ENCODE peak calls at places on chromosomes 4 and X, in nine cellular contexts. P, X, B, V, G, L, C, W and F are unnamed samples.

GRCh38 chr4:2637956-2638552 is 101.6 kb downstream of the FAM193A start:
- DNase-seq in P (no peak), X (no peak), B (peak; percentile 20), V (no peak), G (peak; percentile 61), L (no peak), C (no peak), W (no peak), F (no peak)

GRCh38 chr4:57403591-57403990 is 293.4 kb upstream of the IGFBP7 start:
- DNase-seq in P (no peak), X (no peak), B (no peak), V (no peak), G (no peak), L (peak; percentile 47), C (no peak), W (no peak), F (no peak)

GRCh38 chr4:55549888-55550287 is 3.2 kb upstream of the CLOCK start:
- DNase-seq in P (no peak), X (peak; percentile 98), B (no peak), V (peak; percentile 92), G (no peak), L (peak; percentile 100), C (no peak), W (no peak), F (no peak)

GRCh38 chr4:108834787-108835384 is 72.0 kb upstream of the ETNPPL start:
- DNase-seq in P (no peak), X (peak; percentile 4), B (no peak), V (peak; percentile 74), G (no peak), L (peak; percentile 54), C (no peak), W (peak; percentile 55), F (peak; percentile 48)

GRCh38 chrX:49919617-49920016 is 2.8 kb upstream of the CLCN5 start:
- DNase-seq in P (no peak), X (no peak), B (no peak), V (peak; percentile 46), G (peak; percentile 55), L (no peak), C (no peak), W (peak; percentile 34), F (peak; percentile 27)

GRCh38 chrX:104750146-104750699 is 184.2 kb downstream of the IL1RAPL2 start:
- DNase-seq in P (no peak), X (no peak), B (no peak), V (no peak), G (no peak), L (no peak), C (no peak), W (peak; percentile 3), F (no peak)

GRCh38 chrX:70504772-70505450 is 60.3 kb downstream of the DLG3 start:
- DNase-seq in P (no peak), X (no peak), B (no peak), V (no peak), G (no peak), L (no peak), C (no peak), W (no peak), F (no peak)

GRCh38 chrX:85859426-85859825 is 187.9 kb downstream of the CHM start:
- DNase-seq in P (no peak), X (no peak), B (no peak), V (peak; percentile 11), G (no peak), L (no peak), C (no peak), W (no peak), F (no peak)

GRCh38 chr4:138910201-138910913 is 105.2 kb upstream of the NOCT start:
- DNase-seq in P (no peak), X (no peak), B (no peak), V (peak; percentile 55), G (peak; percentile 37), L (peak; percentile 64), C (no peak), W (no peak), F (no peak)

GRCh38 chr4:1080961-1081688 is 32.2 kb downstream of the RNF212 start:
- DNase-seq in P (no peak), X (no peak), B (peak; percentile 25), V (peak; percentile 71), G (no peak), L (peak; percentile 80), C (no peak), W (no peak), F (no peak)

GRCh38 chr4:176726803-176727202 is 65.9 kb downstream of the VEGFC start:
- DNase-seq in P (no peak), X (no peak), B (no peak), V (peak; percentile 97), G (no peak), L (no peak), C (no peak), W (peak; percentile 11), F (no peak)

GRCh38 chr4:74266081-74266480 is 42.2 kb upstream of the EPGN start:
- DNase-seq in P (no peak), X (no peak), B (no peak), V (peak; percentile 18), G (no peak), L (no peak), C (no peak), W (no peak), F (no peak)

GRCh38 chr4:112885897-112886296 is 163.6 kb upstream of the ANK2 start:
- DNase-seq in P (no peak), X (no peak), B (no peak), V (no peak), G (no peak), L (no peak), C (no peak), W (no peak), F (no peak)

GRCh38 chrX:154506483-154507332 is 9.3 kb downstream of the FAM3A start:
- DNase-seq in P (no peak), X (no peak), B (no peak), V (no peak), G (no peak), L (no peak), C (no peak), W (no peak), F (no peak)

GRCh38 chr4:54289316-54289715 is 60.2 kb downstream of the PDGFRA start:
- DNase-seq in P (no peak), X (no peak), B (no peak), V (no peak), G (no peak), L (no peak), C (no peak), W (no peak), F (no peak)

GRCh38 chr4:149631629-149632028 is 184.0 kb downstream of the IQCM start:
- DNase-seq in P (no peak), X (no peak), B (no peak), V (no peak), G (no peak), L (no peak), C (no peak), W (no peak), F (no peak)

GRCh38 chr4:150976478-150977118 is 38.5 kb downstream of the LRBA start:
- DNase-seq in P (no peak), X (no peak), B (no peak), V (no peak), G (no peak), L (no peak), C (no peak), W (peak; percentile 32), F (no peak)
- TF ChIP-seq CTCF in P (no peak), X (peak; percentile 22), B (no peak), V (no peak), G (no peak), L (no peak), C (no peak), W (no peak), F (peak; percentile 27)

GRCh38 chr4:129326810-129327209 is 230.9 kb downstream of the C4orf33 start:
- DNase-seq in P (no peak), X (no peak), B (no peak), V (no peak), G (no peak), L (no peak), C (no peak), W (no peak), F (no peak)

GRCh38 chr4:129323630-129324029 is 227.7 kb downstream of the C4orf33 start:
- DNase-seq in P (no peak), X (no peak), B (no peak), V (no peak), G (no peak), L (no peak), C (no peak), W (no peak), F (no peak)

GRCh38 chr4:129322947-129323346 is 227.0 kb downstream of the C4orf33 start:
- DNase-seq in P (no peak), X (no peak), B (no peak), V (no peak), G (no peak), L (no peak), C (no peak), W (no peak), F (no peak)

GRCh38 chr4:129327637-129328036 is 231.7 kb downstream of the C4orf33 start:
- DNase-seq in P (no peak), X (no peak), B (no peak), V (no peak), G (no peak), L (no peak), C (no peak), W (no peak), F (no peak)

GRCh38 chr4:129328176-129328575 is 232.2 kb downstream of the C4orf33 start:
- DNase-seq in P (no peak), X (no peak), B (no peak), V (no peak), G (no peak), L (peak; percentile 44), C (no peak), W (no peak), F (no peak)
- H3K27ac ChIP-seq in P (no peak overlapping the region), X (no peak overlapping the region), B (no peak overlapping the region), V (no peak overlapping the region), G (peak overlapping the region; percentile 7), L (no peak overlapping the region), C (no peak overlapping the region), W (no peak overlapping the region), F (no peak overlapping the region)

DNA sequence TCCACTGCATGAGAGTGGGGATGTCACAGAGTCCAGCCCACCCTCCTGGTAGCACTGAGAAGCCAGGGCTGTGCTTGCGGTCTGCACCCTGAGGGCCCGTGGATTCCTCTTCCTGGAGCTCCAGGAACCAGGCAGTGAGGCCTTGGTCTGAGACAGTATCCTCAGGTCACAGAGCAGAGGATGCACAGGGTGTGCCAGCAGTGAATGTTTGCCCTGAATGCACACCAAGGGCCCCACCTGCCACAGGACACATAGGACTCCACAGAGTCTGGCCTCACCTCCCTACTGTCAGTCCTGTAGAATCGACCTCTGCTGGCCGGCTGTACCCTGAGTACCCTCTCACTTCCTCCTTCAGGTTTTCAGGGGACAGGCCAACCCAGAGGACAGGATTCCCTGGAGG is 2.7 kb downstream of the MAGEA1 start:
- DNase-seq in P (no peak), X (no peak), B (no peak), V (no peak), G (no peak), L (no peak), C (no peak), W (no peak), F (no peak)
- TF ChIP-seq CTCF in P (no peak), X (no peak), B (no peak), V (no peak), G (no peak), L (no peak), C (no peak), W (no peak), F (no peak)

DNA sequence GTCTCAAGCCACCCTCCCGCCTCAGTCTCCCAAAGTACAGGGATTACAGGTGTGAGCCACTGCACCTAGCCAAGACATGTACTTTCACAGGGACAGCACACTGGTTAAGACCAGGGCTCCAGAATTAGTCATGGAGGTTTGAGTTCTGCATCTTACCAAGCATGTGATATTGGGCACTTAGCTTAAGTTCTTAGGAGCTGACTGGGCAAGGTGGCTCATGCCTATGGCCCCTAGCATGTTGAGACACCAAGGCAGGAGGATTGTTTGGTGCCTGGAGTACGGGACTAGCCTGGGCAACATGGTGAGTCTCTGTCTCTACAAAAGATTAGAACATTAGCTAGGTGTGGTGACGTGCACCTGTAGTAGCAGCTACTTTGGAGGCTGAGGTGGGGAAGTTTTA is 2.6 kb upstream of the TMEM192 start:
- DNase-seq in P (no peak), X (no peak), B (no peak), V (no peak), G (no peak), L (peak; percentile 88), C (no peak), W (no peak), F (no peak)
- H3K27ac ChIP-seq in P (no peak overlapping the region), X (no peak overlapping the region), B (no peak overlapping the region), V (no peak overlapping the region), G (no peak overlapping the region), L (no peak overlapping the region), C (no peak overlapping the region), W (no peak overlapping the region), F (no peak overlapping the region)